ENCODE peak calls at places on chromosomes 13 and 19, in four cellular contexts. N, Y, M and O are unnamed samples.

GRCh38 chr19:56086671-56087430 is 34.2 kb downstream of the ZNF787 start:
- DNase-seq in Y (no peak), N (no peak), M (no peak), O (no peak)

GRCh38 chr19:56769650-56770049 is 70.9 kb downstream of the PEG3 start:
- DNase-seq in M (no peak), Y (no peak), N (no peak), O (no peak)

GRCh38 chr13:30743319-30744055 is 8.1 kb downstream of the ALOX5AP start:
- DNase-seq in N (peak), M (no peak), Y (no peak), O (no peak)

GRCh38 chr19:4976412-4977298 is 7.7 kb downstream of the KDM4B start:
- DNase-seq in M (no peak), Y (peak), N (peak), O (no peak)

GRCh38 chr19:7922841-7923205 is 2.7 kb downstream of the SNAPC2 start:
- DNase-seq in M (no peak), N (no peak), Y (no peak), O (no peak)

GRCh38 chr13:98834254-98834960 is 81.9 kb upstream of the SLC15A1 start:
- DNase-seq in N (no peak), Y (no peak), M (no peak), O (no peak)

GRCh38 chr19:1932395-1932794 is 8.6 kb upstream of the CSNK1G2 start:
- DNase-seq in N (no peak), Y (no peak), M (no peak), O (no peak)

GRCh38 chr13:20828540-20829364 is 55.0 kb upstream of the EEF1AKMT1 start:
- DNase-seq in N (no peak), Y (peak), M (peak), O (peak)